ENCODE peak calls at places on chromosomes 12 and 14, in ten cellular contexts. G is CD8-positive, alpha-beta T cell; W is astrocyte of the spinal cord; T is Caco-2; S is A549; M is lower leg skin; N is right atrium auricular region; Y is fibroblast of the aortic adventitia; K is dorsolateral prefrontal cortex; A is colonic mucosa. J is an unnamed sample.
A peak's percentile ranks its signal among the peaks of the same experiment; 100 is the strongest.

GRCh38 chr12:120225852-120226640 is 25.1 kb upstream of the RPLP0 start:
- DNase-seq in G (peak; percentile 9), W (no peak), T (no peak), S (no peak), M (no peak), N (no peak), Y (peak; percentile 29), K (no peak), A (peak; percentile 88), J (no peak)

GRCh38 chr14:69636051-69636639 is 24.7 kb downstream of the SUSD6 start:
- DNase-seq in G (no peak), W (no peak), T (no peak), S (no peak), M (no peak), N (no peak), Y (no peak), K (no peak), A (no peak), J (no peak)

GRCh38 chr12:113863455-113863845 is 102.7 kb downstream of the RBM19 start:
- DNase-seq in G (no peak), W (no peak), T (no peak), S (peak; percentile 28), M (no peak), N (no peak), Y (peak; percentile 25), K (no peak), A (no peak), J (no peak)

GRCh38 chr12:13530966-13531365 is 334.4 kb downstream of the EMP1 start:
- DNase-seq in G (no peak), W (no peak), T (no peak), S (no peak), M (no peak), N (no peak), Y (no peak), K (no peak), A (no peak), J (no peak)

GRCh38 chr12:103783744-103784664 is 57.0 kb downstream of the NT5DC3 start:
- DNase-seq in G (no peak), W (no peak), T (no peak), S (no peak), M (no peak), N (no peak), Y (no peak), K (no peak), A (peak; percentile 68), J (no peak)

GRCh38 chr12:107514887-107515445 is 170.6 kb upstream of the PWP1 start:
- DNase-seq in G (no peak), W (no peak), T (no peak), S (peak; percentile 72), M (peak; percentile 27), N (no peak), Y (peak; percentile 90), K (no peak), A (no peak), J (no peak)

GRCh38 chr12:3453947-3454675 is 36.9 kb upstream of the PRMT8 start:
- DNase-seq in G (no peak), W (peak; percentile 81), T (no peak), S (peak; percentile 8), M (no peak), N (no peak), Y (peak; percentile 18), K (no peak), A (no peak), J (no peak)

GRCh38 chr14:104895786-104896642 is 28.7 kb upstream of the PLD4 start:
- DNase-seq in G (no peak), W (no peak), T (peak; percentile 33), S (no peak), M (peak; percentile 13), N (no peak), Y (no peak), K (no peak), A (peak; percentile 18), J (no peak)

GRCh38 chr14:93299831-93300230 is 33.0 kb downstream of the BTBD7 start:
- DNase-seq in G (no peak), W (no peak), T (no peak), S (no peak), M (no peak), N (no peak), Y (no peak), K (no peak), A (no peak), J (no peak)

GRCh38 chr14:25756880-25757279 is 706.9 kb upstream of the STXBP6 start:
- DNase-seq in G (no peak), W (no peak), T (no peak), S (no peak), M (no peak), N (no peak), Y (no peak), K (no peak), A (no peak), J (no peak)

GRCh38 chr12:15546102-15546701 is 223.9 kb downstream of the PTPRO start:
- DNase-seq in G (peak; percentile 36), W (no peak), T (no peak), S (no peak), M (no peak), N (no peak), Y (peak; percentile 48), K (no peak), A (no peak), J (no peak)

GRCh38 chr14:49581209-49581960 is 4.8 kb downstream of the RPS29 start:
- DNase-seq in G (no peak), W (no peak), T (no peak), S (no peak), M (no peak), N (no peak), Y (no peak), K (no peak), A (no peak), J (no peak)

GRCh38 chr14:49584058-49584457 is 2.1 kb downstream of the RPS29 start:
- DNase-seq in G (no peak), W (no peak), T (no peak), S (no peak), M (no peak), N (no peak), Y (no peak), K (no peak), A (no peak), J (no peak)

GRCh38 chr14:49582211-49582977 is 3.8 kb downstream of the RPS29 start:
- DNase-seq in G (no peak), W (no peak), T (no peak), S (no peak), M (no peak), N (no peak), Y (no peak), K (no peak), A (no peak), J (no peak)

GRCh38 chr14:49581961-49582210 is 4.3 kb downstream of the RPS29 start:
- DNase-seq in G (no peak), W (no peak), T (no peak), S (no peak), M (no peak), N (no peak), Y (no peak), K (no peak), A (no peak), J (no peak)

GRCh38 chr14:49583629-49584028 is 2.6 kb downstream of the RPS29 start:
- DNase-seq in G (no peak), W (no peak), T (no peak), S (no peak), M (no peak), N (no peak), Y (no peak), K (no peak), A (no peak), J (no peak)
- H3K4me3 ChIP-seq in G (peak overlapping the region; percentile 81), W (no peak overlapping the region), T (no peak overlapping the region), S (peak overlapping the region; percentile 64), M (no peak overlapping the region), N (no peak overlapping the region), Y (no peak overlapping the region), K (no peak overlapping the region), A (peak overlapping the region; percentile 66), J (no peak overlapping the region)

DNA sequence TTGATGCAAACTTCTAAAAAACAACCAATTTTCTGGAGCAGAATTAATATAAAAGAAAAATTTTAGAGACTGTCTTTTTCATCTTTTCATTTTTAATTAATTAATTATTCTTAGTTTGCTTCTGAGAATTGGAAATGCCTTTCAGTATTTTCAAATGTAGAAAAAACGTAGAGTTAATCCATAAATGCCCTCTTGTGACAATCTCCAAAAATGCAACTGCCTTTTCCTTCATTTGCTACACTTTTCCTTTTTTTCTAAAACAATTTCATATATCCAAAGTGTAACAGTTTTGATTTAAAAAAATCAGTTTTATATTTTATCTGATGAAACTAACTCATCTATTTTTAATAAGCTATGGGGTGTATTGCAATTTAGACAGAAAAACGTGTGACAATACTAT is 409.3 kb downstream of the PRKD1 start:
- DNase-seq in G (no peak), W (peak; percentile 19), T (no peak), S (no peak), M (no peak), N (no peak), Y (peak; percentile 49), K (no peak), A (no peak), J (no peak)
- TF ChIP-seq CTCF in G (no peak), W (peak; percentile 44), T (no peak), S (no peak), M (no peak), N (no peak), Y (peak; percentile 63), K (peak; percentile 25), A (no peak), J (peak; percentile 57)

GRCh38 chr12:124512667-124513296 is 54.6 kb downstream of the NCOR2 start:
- DNase-seq in G (no peak), W (peak; percentile 98), T (peak; percentile 50), S (peak; percentile 84), M (peak; percentile 82), N (peak; percentile 96), Y (peak; percentile 95), K (peak; percentile 72), A (peak; percentile 89), J (no peak)

GRCh38 chr12:124514996-124515932 is 52.1 kb downstream of the NCOR2 start:
- DNase-seq in G (no peak), W (no peak), T (no peak), S (no peak), M (no peak), N (no peak), Y (no peak), K (no peak), A (no peak), J (no peak)

GRCh38 chr12:124511259-124511985 is 56.0 kb downstream of the NCOR2 start:
- DNase-seq in G (no peak), W (no peak), T (no peak), S (no peak), M (no peak), N (no peak), Y (no peak), K (no peak), A (no peak), J (no peak)

GRCh38 chr12:124514145-124514995 is 53.0 kb downstream of the NCOR2 start:
- DNase-seq in G (no peak), W (no peak), T (no peak), S (no peak), M (no peak), N (no peak), Y (no peak), K (no peak), A (no peak), J (no peak)

GRCh38 chr12:124513297-124513867 is 54.0 kb downstream of the NCOR2 start:
- DNase-seq in G (no peak), W (no peak), T (no peak), S (peak; percentile 51), M (no peak), N (no peak), Y (no peak), K (no peak), A (no peak), J (no peak)
- H3K4me3 ChIP-seq in G (no peak overlapping the region), W (no peak overlapping the region), T (no peak overlapping the region), S (no peak overlapping the region), M (no peak overlapping the region), N (no peak overlapping the region), Y (no peak overlapping the region), K (no peak overlapping the region), A (no peak overlapping the region), J (no peak overlapping the region)

GRCh38 chr12:6644903-6645302 is 2.3 kb downstream of the ACRBP start:
- DNase-seq in G (no peak), W (no peak), T (no peak), S (no peak), M (no peak), N (no peak), Y (peak; percentile 13), K (peak; percentile 55), A (peak; percentile 49), J (no peak)
- TF ChIP-seq CTCF in G (no peak), W (peak; percentile 40), T (no peak), S (no peak), M (no peak), N (no peak), Y (peak; percentile 23), K (peak; percentile 38), A (no peak), J (no peak)

J was measured in LNCaP clone FGC.